ENCODE peak calls at places on chromosome 1, in six cellular contexts. W is activated CD4-positive, alpha-beta T cell treated with anti-CD3 and anti-CD28 coated beads, Interleukin-2, amount 50 U/mL, for 48 hours; O is iris pigment epithelial cell; G is K562; X is NCI-H1105; J is nephron progenitor cell. V is an unnamed sample.

GRCh38 chr1:208008534-208008933 is 97.6 kb upstream of the CD34 start:
- DNase-seq in W (no peak), O (no peak), G (no peak), X (no peak), J (no peak), V (no peak)

GRCh38 chr1:244022301-244022700 is 28.8 kb upstream of the ZBTB18 start:
- DNase-seq in W (no peak), O (peak), G (no peak), X (no peak), J (no peak), V (no peak)

GRCh38 chr1:22600071-22600816 is 36.2 kb upstream of the C1QA start:
- DNase-seq in W (no peak), O (no peak), G (peak), X (no peak), J (no peak), V (no peak)

GRCh38 chr1:100184536-100184935 is 6.5 kb upstream of the LRRC39 start:
- DNase-seq in W (no peak), O (peak), G (no peak), X (no peak), J (no peak), V (no peak)

GRCh38 chr1:88327391-88328267 is 356.4 kb upstream of the PKN2 start:
- DNase-seq in W (no peak), O (peak), G (no peak), X (no peak), J (no peak), V (no peak)

GRCh38 chr1:19768321-19769210 is 31.1 kb downstream of the TMCO4 start:
- DNase-seq in W (no peak), O (no peak), G (no peak), X (no peak), J (peak), V (no peak)

GRCh38 chr1:94961994-94962744 is 35.3 kb upstream of the CNN3 start:
- DNase-seq in W (no peak), O (no peak), G (no peak), X (no peak), J (no peak), V (no peak)

GRCh38 chr1:181075727-181076350 is 12.7 kb upstream of the IER5 start:
- DNase-seq in W (no peak), O (no peak), G (no peak), X (no peak), J (no peak), V (no peak)

GRCh38 chr1:84174051-84174556 is 30.0 kb downstream of the PRKACB start:
- DNase-seq in W (no peak), O (peak), G (no peak), X (no peak), J (no peak), V (no peak)

GRCh38 chr1:33624991-33625870 is 152.8 kb downstream of the ZSCAN20 start:
- DNase-seq in W (peak), O (no peak), G (peak), X (no peak), J (peak), V (no peak)